ENCODE peak calls at places on chromosome 18, in five cellular contexts. M is AG10803, Z is fibroblast of villous mesenchyme, I is cardiac fibroblast, F is endodermal cell. G is an unnamed sample.
A peak's percentile ranks its signal among the peaks of the same experiment; 100 is the strongest.

GRCh38 chr18:58195278-58195721 is 151.3 kb downstream of the NEDD4L start:
- DNase-seq in M (no peak), Z (no peak), I (no peak), F (peak; percentile 81), G (no peak)

GRCh38 chr18:59744271-59744721 is 47.1 kb upstream of the CCBE1 start:
- DNase-seq in M (peak; percentile 100), Z (peak; percentile 86), I (peak; percentile 90), F (no peak), G (no peak)

GRCh38 chr18:52451252-52451651 is 111.3 kb downstream of the DCC start:
- DNase-seq in M (no peak), Z (no peak), I (no peak), F (no peak), G (no peak)

GRCh38 chr18:48326901-48327675 is 82.1 kb downstream of the ZBTB7C start:
- DNase-seq in M (peak; percentile 18), Z (peak; percentile 52), I (peak; percentile 35), F (no peak), G (no peak)

GRCh38 chr18:57674891-57675290 is 53.3 kb upstream of the NARS1 start:
- DNase-seq in M (no peak), Z (no peak), I (no peak), F (no peak), G (no peak)

GRCh38 chr18:13376298-13376840 is 157.8 kb downstream of the LDLRAD4 start:
- DNase-seq in M (no peak), Z (no peak), I (no peak), F (peak; percentile 33), G (no peak)

GRCh38 chr18:55300469-55301195 is 287.4 kb downstream of the TCF4 start:
- DNase-seq in M (peak; percentile 94), Z (peak; percentile 74), I (no peak), F (no peak), G (no peak)

GRCh38 chr18:57211412-57211750 is 64.5 kb downstream of the BOD1L2 start:
- DNase-seq in M (no peak), Z (no peak), I (no peak), F (no peak), G (no peak)

GRCh38 chr18:49178736-49179135 is 228.0 kb upstream of the SMAD7 start:
- DNase-seq in M (peak; percentile 29), Z (peak; percentile 21), I (peak; percentile 47), F (peak; percentile 55), G (no peak)

GRCh38 chr18:23662309-23663263 is at the start of gene ANKRD29:
- DNase-seq in M (peak; percentile 29), Z (no peak), I (peak; percentile 28), F (peak; percentile 80), G (peak; percentile 14)

GRCh38 chr18:3395466-3395865 is 54.5 kb upstream of the TGIF1 start:
- DNase-seq in M (no peak), Z (no peak), I (no peak), F (no peak), G (no peak)

GRCh38 chr18:12239426-12239825 is 14.7 kb upstream of the CIDEA start:
- DNase-seq in M (peak; percentile 32), Z (no peak), I (peak; percentile 19), F (no peak), G (no peak)

GRCh38 chr18:27954226-27954625 is 222.7 kb downstream of the CDH2 start:
- DNase-seq in M (peak; percentile 26), Z (peak; percentile 89), I (peak; percentile 78), F (no peak), G (no peak)

GRCh38 chr18:26780520-26781325 is 84.8 kb downstream of the AQP4 start:
- DNase-seq in M (no peak), Z (no peak), I (no peak), F (no peak), G (no peak)

GRCh38 chr18:60070631-60071030 is 170.8 kb downstream of the PMAIP1 start:
- DNase-seq in M (no peak), Z (no peak), I (no peak), F (no peak), G (no peak)

GRCh38 chr18:23415530-23415929 is 37.6 kb upstream of the RIOK3 start:
- DNase-seq in M (no peak), Z (no peak), I (no peak), F (no peak), G (no peak)

GRCh38 chr18:5393779-5394178 is 98.3 kb upstream of the ZBTB14 start:
- DNase-seq in M (peak; percentile 32), Z (no peak), I (no peak), F (no peak), G (no peak)

GRCh38 chr18:37414816-37415215 is 150.8 kb downstream of the CELF4 start:
- DNase-seq in M (no peak), Z (no peak), I (no peak), F (no peak), G (no peak)

GRCh38 chr18:13070460-13070859 is 79.3 kb downstream of the CEP192 start:
- DNase-seq in M (peak; percentile 6), Z (peak; percentile 78), I (peak; percentile 39), F (no peak), G (no peak)

GRCh38 chr18:47772374-47773248 is 157.8 kb downstream of the SMAD2 start:
- DNase-seq in M (peak; percentile 60), Z (peak; percentile 61), I (peak; percentile 79), F (peak; percentile 96), G (peak; percentile 38)

GRCh38 chr18:30903566-30903965 is 139.0 kb downstream of the DSC3 start:
- DNase-seq in M (no peak), Z (no peak), I (no peak), F (no peak), G (no peak)

GRCh38 chr18:49014605-49015267 is 64.0 kb upstream of the SMAD7 start:
- DNase-seq in M (no peak), Z (no peak), I (no peak), F (no peak), G (no peak)

GRCh38 chr18:72847134-72847533 is 20.7 kb downstream of the NETO1 start:
- DNase-seq in M (no peak), Z (no peak), I (no peak), F (no peak), G (no peak)

GRCh38 chr18:35835838-35836237 is 136.6 kb upstream of the RMP24 start:
- DNase-seq in M (no peak), Z (no peak), I (no peak), F (no peak), G (no peak)

GRCh38 chr18:11948852-11949523 is 32.3 kb upstream of the IMPA2 start:
- DNase-seq in M (peak; percentile 72), Z (peak; percentile 59), I (peak; percentile 41), F (peak; percentile 64), G (no peak)

GRCh38 chr18:57434536-57435494 is at the start of gene ONECUT2:
- DNase-seq in M (peak; percentile 87), Z (peak; percentile 77), I (peak; percentile 91), F (peak; percentile 99), G (peak; percentile 98)

GRCh38 chr18:46711444-46711863 is 45.4 kb downstream of the ST8SIA5 start:
- DNase-seq in M (no peak), Z (no peak), I (no peak), F (no peak), G (no peak)

GRCh38 chr18:70299393-70299792 is 10.5 kb downstream of the SOCS6 start:
- DNase-seq in M (no peak), Z (no peak), I (no peak), F (peak; percentile 52), G (no peak)

DNA sequence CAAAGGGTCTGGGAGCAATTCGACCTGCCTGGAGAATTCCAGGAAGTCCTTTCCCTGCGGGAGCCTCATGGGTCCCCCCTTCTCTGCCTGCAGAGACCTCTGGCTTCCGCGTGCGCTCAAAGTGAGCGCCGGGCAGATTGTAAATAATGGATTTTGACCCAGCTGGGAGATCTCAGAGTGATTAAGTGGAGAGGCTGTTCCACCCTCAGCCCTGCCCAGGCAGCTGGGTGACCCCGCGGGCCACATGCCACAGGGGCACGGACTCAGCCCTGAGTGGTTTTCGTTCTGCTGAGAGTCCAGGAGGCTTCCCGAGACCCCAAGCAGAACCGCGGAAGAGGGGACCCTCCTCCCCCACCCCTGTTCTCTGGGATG is 1.2 kb downstream of the KCNG2 start:
- DNase-seq in M (no peak), Z (peak; percentile 38), I (peak; percentile 33), F (peak; percentile 70), G (no peak)
- TF ChIP-seq CTCF in M (no peak), Z (no peak), I (no peak), F (no peak), G (no peak)

GRCh38 chr18:657998-658946 is 819 bp downstream of the TYMS start:
- DNase-seq in M (peak; percentile 83), Z (peak; percentile 89), I (peak; percentile 89), F (peak; percentile 96), G (peak; percentile 71)
- TF ChIP-seq CTCF in M (no peak), Z (no peak), I (no peak), F (no peak), G (no peak)

GRCh38 chr18:32891130-32891529 is 118.3 kb upstream of the KLHL14 start:
- DNase-seq in M (no peak), Z (no peak), I (no peak), F (no peak), G (no peak)

GRCh38 chr18:32889620-32890593 is 117.1 kb upstream of the KLHL14 start:
- DNase-seq in M (no peak), Z (no peak), I (no peak), F (peak; percentile 57), G (no peak)

GRCh38 chr18:32891797-32892196 is 119.0 kb upstream of the KLHL14 start:
- DNase-seq in M (no peak), Z (peak; percentile 1), I (no peak), F (no peak), G (no peak)

GRCh38 chr18:32896781-32897547 is 124.1 kb upstream of the KLHL14 start:
- DNase-seq in M (no peak), Z (peak; percentile 17), I (peak; percentile 11), F (no peak), G (no peak)

DNA sequence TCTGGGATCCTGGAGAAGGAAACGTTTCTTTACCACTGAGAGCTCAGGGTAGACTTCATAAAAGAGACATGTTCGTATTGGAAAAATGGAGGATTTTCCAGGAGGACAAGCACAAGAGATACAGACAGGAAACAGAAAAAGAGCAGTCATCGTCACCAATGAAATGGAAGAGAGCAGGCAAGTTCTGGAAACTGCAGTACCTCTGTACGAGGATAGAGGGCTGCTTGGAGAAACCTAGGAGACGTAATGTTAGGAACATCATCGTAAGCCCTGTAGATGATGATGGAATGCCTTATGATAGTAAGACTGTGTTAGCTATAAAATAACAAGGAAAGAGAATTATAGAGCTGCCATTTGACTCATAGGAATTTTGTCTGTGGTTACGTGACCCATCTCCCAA is 121.1 kb upstream of the KLHL14 start:
- DNase-seq in M (no peak), Z (no peak), I (no peak), F (no peak), G (no peak)
- TF ChIP-seq CTCF in M (no peak), Z (no peak), I (peak; percentile 27), F (peak; percentile 74), G (peak; percentile 23)

DNA sequence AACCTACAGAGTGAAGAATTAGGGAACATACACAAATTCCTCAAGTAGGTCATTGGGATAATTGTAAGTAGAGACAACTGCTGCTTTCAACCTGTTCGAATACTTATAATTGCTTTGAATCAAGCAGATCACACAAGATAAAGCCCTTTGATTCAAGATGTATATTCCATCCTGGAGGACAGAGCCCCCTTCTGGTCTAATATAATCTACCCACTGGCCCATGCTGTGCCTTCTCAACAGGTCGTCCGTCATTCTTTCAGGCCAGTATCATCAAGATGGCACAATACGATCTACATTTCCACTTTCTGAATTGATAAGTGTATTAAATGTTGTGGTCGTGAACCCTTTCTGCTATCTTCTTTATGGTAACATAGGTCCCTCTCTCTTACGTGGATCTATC is 387.0 kb upstream of the CDH19 start:
- DNase-seq in M (no peak), Z (no peak), I (no peak), F (no peak), G (no peak)
- TF ChIP-seq CTCF in M (no peak), Z (no peak), I (no peak), F (peak; percentile 61), G (no peak)